ENCODE peak calls at places on chromosomes 13 and 19, in six cellular contexts. T is neural progenitor cell, Y is GM23248, F is GM23338, B is OCI-LY7, H is PC-3. Z is an unnamed sample.

GRCh38 chr19:19587776-19588175 is 30.7 kb downstream of the PBX4 start:
- DNase-seq in Y (no peak), B (no peak), T (no peak), F (no peak), H (no peak), Z (no peak)

GRCh38 chr13:42971670-42972355 is 20.2 kb downstream of the EPSTI1 start:
- DNase-seq in H (no peak), Y (peak), B (no peak), F (no peak), T (no peak), Z (no peak)

GRCh38 chr13:76638882-76639281 is 247.3 kb downstream of the KCTD12 start:
- DNase-seq in B (no peak), Y (peak), F (no peak), T (no peak), H (no peak), Z (no peak)

GRCh38 chr13:34412295-34412694 is 529.8 kb upstream of the NBEA start:
- DNase-seq in Y (no peak), F (no peak), T (no peak), B (no peak), H (peak), Z (no peak)

GRCh38 chr19:18109731-18110671 is 12.4 kb downstream of the MAST3 start:
- DNase-seq in H (peak), B (no peak), F (peak), Y (peak), T (peak), Z (peak)

GRCh38 chr19:7562646-7563393 is 27.3 kb downstream of the PNPLA6 start:
- DNase-seq in H (peak), T (peak), Y (peak), F (peak), B (no peak), Z (no peak)

GRCh38 chr19:16623066-16623465 is 4.9 kb downstream of the MED26 start:
- DNase-seq in F (no peak), H (no peak), Y (no peak), B (no peak), T (no peak), Z (no peak)

GRCh38 chr13:114162533-114162922 is 16.5 kb upstream of the CFAP97D2 start:
- DNase-seq in T (no peak), B (no peak), F (no peak), H (no peak), Y (no peak), Z (no peak)

GRCh38 chr19:19406878-19407639 is 1.6 kb downstream of the GATAD2A start:
- DNase-seq in Y (peak), T (peak), F (no peak), H (peak), B (peak), Z (peak)

GRCh38 chr13:107968470-107968869 is 246.9 kb downstream of the LIG4 start:
- DNase-seq in F (no peak), T (no peak), B (no peak), Y (no peak), H (no peak), Z (no peak)

GRCh38 chr13:78060966-78061365 is 142.3 kb upstream of the EDNRB start:
- DNase-seq in Y (no peak), B (no peak), F (no peak), H (no peak), T (no peak), Z (no peak)

GRCh38 chr13:94217370-94217769 is 262.1 kb downstream of the DCT start:
- DNase-seq in Y (peak), F (no peak), H (no peak), B (no peak), T (no peak), Z (no peak)

GRCh38 chr19:14035706-14036105 is 4.1 kb downstream of the IL27RA start:
- DNase-seq in B (no peak), Y (peak), F (no peak), H (no peak), T (no peak), Z (no peak)

GRCh38 chr19:54551950-54552912 is 21.4 kb upstream of the LILRA2 start:
- DNase-seq in T (no peak), Y (no peak), H (no peak), F (no peak), B (no peak), Z (no peak)

GRCh38 chr13:21884965-21885567 is 214.2 kb downstream of the FGF9 start:
- DNase-seq in B (no peak), H (no peak), T (no peak), Y (no peak), F (no peak), Z (no peak)

GRCh38 chr19:16582486-16583261 is 10.5 kb upstream of the SLC35E1 start:
- DNase-seq in B (no peak), Y (no peak), F (no peak), T (no peak), H (no peak), Z (no peak)

GRCh38 chr13:50401721-50402510 is 386.7 kb downstream of the KCNRG start:
- DNase-seq in F (no peak), H (peak), Y (peak), B (no peak), T (no peak), Z (no peak)

GRCh38 chr19:30596813-30597399 is 224.7 kb downstream of the ZNF536 start:
- DNase-seq in F (peak), T (peak), Y (no peak), H (no peak), B (no peak), Z (no peak)
- TF ChIP-seq EZH2phosphoT487 in F (no peak), T (no peak), Y (no peak), H (no peak), B (no peak), Z (no peak)

GRCh38 chr19:40424637-40425449 is 949 bp downstream of the SERTAD1 start:
- DNase-seq in H (no peak), B (no peak), Y (peak), T (peak), F (peak), Z (no peak)
- H2AFZ ChIP-seq in H (peak), B (peak), Y (peak), T (peak), F (peak), Z (peak)

GRCh38 chr19:3780786-3781304 is 5.3 kb downstream of the MATK start:
- DNase-seq in T (no peak), H (peak), Y (no peak), F (no peak), B (no peak), Z (no peak)
- H3K27ac ChIP-seq in T (no peak), H (no peak), Y (no peak), F (no peak), B (no peak), Z (no peak)

GRCh38 chr19:1063909-1064660 is 2.9 kb upstream of the ARHGAP45 start:
- DNase-seq in T (no peak), F (peak), Y (no peak), H (peak), B (peak), Z (no peak)

GRCh38 chr19:1062387-1063029 is 4.5 kb upstream of the ARHGAP45 start:
- DNase-seq in Y (no peak), F (peak), B (peak), T (no peak), H (no peak), Z (no peak)

GRCh38 chr19:1064661-1065605 is 2.0 kb upstream of the ARHGAP45 start:
- DNase-seq in B (peak), T (peak), F (peak), Y (peak), H (peak), Z (peak)

GRCh38 chr19:1061987-1062386 is 5.0 kb upstream of the ARHGAP45 start:
- DNase-seq in T (no peak), H (no peak), B (no peak), Y (no peak), F (no peak), Z (no peak)

DNA sequence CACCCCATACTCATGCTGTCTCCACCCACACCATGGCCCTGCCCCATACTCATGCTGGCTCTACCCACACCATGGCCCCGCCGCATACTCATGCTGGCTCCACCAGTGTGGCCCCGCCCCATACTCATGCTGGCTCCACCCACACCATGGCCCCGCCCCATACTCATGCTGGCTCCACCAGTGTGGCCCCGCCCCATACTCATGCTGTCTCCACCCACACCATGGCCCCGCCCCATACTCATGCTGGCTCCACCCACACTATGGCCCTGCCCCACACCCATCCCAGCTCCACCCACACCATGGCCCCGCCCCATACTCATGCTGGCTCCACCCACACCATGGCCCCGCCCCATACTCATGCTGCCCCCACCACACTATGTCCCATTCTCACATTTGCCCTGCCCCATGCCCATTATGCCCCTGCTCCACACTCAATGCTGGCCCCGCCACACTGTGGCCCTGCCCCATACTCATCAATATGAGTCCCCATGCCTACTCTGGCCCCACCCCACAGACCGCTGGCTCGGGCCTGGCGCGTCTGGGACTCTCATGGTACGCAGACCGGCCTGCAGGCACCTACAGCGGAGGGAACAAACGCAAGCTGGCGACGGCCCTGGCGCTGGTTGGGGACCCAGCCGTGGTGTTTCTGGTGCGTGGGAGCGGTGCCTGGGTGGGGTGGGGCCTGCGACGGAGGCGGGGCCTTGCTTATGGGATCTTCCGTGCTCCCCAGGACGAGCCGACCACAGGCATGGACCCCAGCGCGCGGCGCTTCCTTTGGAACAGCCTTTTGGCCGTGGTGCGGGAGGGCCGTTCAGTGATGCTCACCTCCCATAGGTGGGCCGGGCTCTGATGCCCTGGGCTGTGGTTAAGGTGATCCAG is 3.7 kb upstream of the ARHGAP45 start:
- DNase-seq in T (no peak), H (peak), B (peak), Y (peak), F (peak), Z (no peak)
- TF ChIP-seq EZH2phosphoT487 in T (no peak), H (no peak), B (no peak), Y (no peak), F (no peak), Z (no peak)

Z was measured in hepatocyte.